ENCODE peak calls at places on chromosomes 7 and 10, in five cellular contexts. One of them, this sample, is unnamed. For H3K4me1, the result is how much of the 10 kb centered on the place peaks cover.

GRCh38 chr7:29408841-29409243 is 154.8 kb upstream of the PRR15 start:
- DNase-seq in IMR-90: peak
- DNase-seq in HCT116: peak
- DNase-seq in K562: peak
- DNase-seq in PC-3: peak
- DNase-seq in this sample: peak

GRCh38 chr10:111872591-111872990 is 311.0 kb downstream of the GPAM start:
- DNase-seq in IMR-90: no peak
- DNase-seq in HCT116: no peak
- DNase-seq in K562: no peak
- DNase-seq in PC-3: no peak
- DNase-seq in this sample: peak

GRCh38 chr7:29288534-29289091 is 94.0 kb downstream of the CHN2 start:
- DNase-seq in IMR-90: no peak
- DNase-seq in HCT116: no peak
- DNase-seq in K562: no peak
- DNase-seq in PC-3: no peak
- DNase-seq in this sample: no peak

GRCh38 chr10:35606423-35606822 is 1.3 kb downstream of the GJD4 start:
- DNase-seq in IMR-90: peak
- DNase-seq in HCT116: no peak
- DNase-seq in K562: no peak
- DNase-seq in PC-3: peak
- DNase-seq in this sample: no peak

GRCh38 chr7:1535100-1535458 is 4.6 kb downstream of the MAFK start:
- DNase-seq in IMR-90: no peak
- DNase-seq in HCT116: no peak
- DNase-seq in K562: no peak
- DNase-seq in PC-3: no peak
- DNase-seq in this sample: no peak

GRCh38 chr10:77070317-77070716 is 567.3 kb downstream of the KCNMA1 start:
- DNase-seq in IMR-90: no peak
- DNase-seq in HCT116: no peak
- DNase-seq in K562: no peak
- DNase-seq in PC-3: no peak
- DNase-seq in this sample: no peak

GRCh38 chr10:130109796-130110235 is 814 bp downstream of the C10orf143 start:
- DNase-seq in IMR-90: peak
- DNase-seq in HCT116: peak
- DNase-seq in K562: peak
- DNase-seq in PC-3: peak
- DNase-seq in this sample: peak

GRCh38 chr10:86520871-86521619 is 547 bp downstream of the WAPL start:
- DNase-seq in IMR-90: peak
- DNase-seq in HCT116: peak
- DNase-seq in K562: peak
- DNase-seq in PC-3: peak
- DNase-seq in this sample: peak

GRCh38 chr7:97001221-97001620 is 4.1 kb upstream of the DLX6 start:
- DNase-seq in IMR-90: no peak
- DNase-seq in HCT116: no peak
- DNase-seq in K562: no peak
- DNase-seq in PC-3: no peak
- DNase-seq in this sample: no peak

GRCh38 chr7:20799566-20800377 is 13.1 kb upstream of the SP8 start:
- DNase-seq in IMR-90: no peak
- DNase-seq in HCT116: no peak
- DNase-seq in K562: no peak
- DNase-seq in PC-3: no peak
- DNase-seq in this sample: no peak

GRCh38 chr10:78436223-78436575 is 402.5 kb downstream of the RPS24 start:
- DNase-seq in IMR-90: no peak
- DNase-seq in HCT116: no peak
- DNase-seq in K562: no peak
- DNase-seq in PC-3: no peak
- DNase-seq in this sample: no peak

GRCh38 chr10:79315602-79315920 is 31.7 kb upstream of the PPIF start:
- DNase-seq in IMR-90: no peak
- DNase-seq in HCT116: no peak
- DNase-seq in K562: no peak
- DNase-seq in PC-3: no peak
- DNase-seq in this sample: no peak

GRCh38 chr7:149624006-149624405 is 126.4 kb upstream of the ZNF746 start:
- DNase-seq in IMR-90: peak
- DNase-seq in HCT116: no peak
- DNase-seq in K562: no peak
- DNase-seq in PC-3: peak
- DNase-seq in this sample: peak

GRCh38 chr10:15035385-15036301 is 8.1 kb upstream of the OLAH start:
- DNase-seq in IMR-90: peak
- DNase-seq in HCT116: no peak
- DNase-seq in K562: peak
- DNase-seq in PC-3: peak
- DNase-seq in this sample: no peak

DNA sequence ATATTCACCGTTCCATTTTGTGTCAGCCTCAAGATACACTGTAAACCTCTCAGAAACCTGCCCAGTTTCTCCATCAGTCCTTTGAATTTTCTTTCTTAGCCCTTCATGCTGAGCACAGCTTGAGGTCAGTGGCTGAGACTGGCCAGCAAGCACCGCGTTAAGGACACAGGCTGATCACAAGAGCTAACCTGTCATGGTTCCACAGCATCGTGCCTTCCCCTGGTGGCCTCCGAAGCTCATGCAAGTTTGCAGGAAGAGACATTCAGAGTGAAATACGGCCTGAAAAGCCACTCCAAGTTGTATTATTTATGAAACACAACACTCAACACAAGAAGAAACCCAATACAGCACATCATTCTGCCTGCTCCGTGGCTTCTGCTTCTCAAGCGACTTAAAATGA is 57.0 kb upstream of the PFKP start:
- DNase-seq in IMR-90: no peak
- DNase-seq in HCT116: no peak
- DNase-seq in K562: no peak
- DNase-seq in PC-3: no peak
- DNase-seq in this sample: no peak
- H2AFZ ChIP-seq in IMR-90: no peak
- H2AFZ ChIP-seq in HCT116: no peak
- H2AFZ ChIP-seq in K562: no peak
- H2AFZ ChIP-seq in PC-3: no peak
- H2AFZ ChIP-seq in this sample: no peak

GRCh38 chr7:2758673-2759603 is 70.9 kb downstream of the AMZ1 start:
- DNase-seq in IMR-90: no peak
- DNase-seq in HCT116: no peak
- DNase-seq in K562: no peak
- DNase-seq in PC-3: no peak
- DNase-seq in this sample: no peak
- H3K27ac ChIP-seq in IMR-90: peak
- H3K27ac ChIP-seq in HCT116: peak
- H3K27ac ChIP-seq in K562: peak
- H3K27ac ChIP-seq in PC-3: peak
- H3K27ac ChIP-seq in this sample: peak

GRCh38 chr10:131933695-131934086 is 32.9 kb downstream of the PPP2R2D start:
- DNase-seq in IMR-90: no peak
- DNase-seq in HCT116: no peak
- DNase-seq in K562: no peak
- DNase-seq in PC-3: no peak
- DNase-seq in this sample: no peak

GRCh38 chr10:131934769-131935168 is 34.0 kb downstream of the PPP2R2D start:
- DNase-seq in IMR-90: no peak
- DNase-seq in HCT116: no peak
- DNase-seq in K562: no peak
- DNase-seq in PC-3: no peak
- DNase-seq in this sample: no peak

GRCh38 chr10:131935260-131935659 is 34.5 kb downstream of the PPP2R2D start:
- DNase-seq in IMR-90: no peak
- DNase-seq in HCT116: no peak
- DNase-seq in K562: no peak
- DNase-seq in PC-3: no peak
- DNase-seq in this sample: no peak

GRCh38 chr10:131931981-131932380 is 31.2 kb downstream of the PPP2R2D start:
- DNase-seq in IMR-90: no peak
- DNase-seq in HCT116: no peak
- DNase-seq in K562: no peak
- DNase-seq in PC-3: no peak
- DNase-seq in this sample: no peak

DNA sequence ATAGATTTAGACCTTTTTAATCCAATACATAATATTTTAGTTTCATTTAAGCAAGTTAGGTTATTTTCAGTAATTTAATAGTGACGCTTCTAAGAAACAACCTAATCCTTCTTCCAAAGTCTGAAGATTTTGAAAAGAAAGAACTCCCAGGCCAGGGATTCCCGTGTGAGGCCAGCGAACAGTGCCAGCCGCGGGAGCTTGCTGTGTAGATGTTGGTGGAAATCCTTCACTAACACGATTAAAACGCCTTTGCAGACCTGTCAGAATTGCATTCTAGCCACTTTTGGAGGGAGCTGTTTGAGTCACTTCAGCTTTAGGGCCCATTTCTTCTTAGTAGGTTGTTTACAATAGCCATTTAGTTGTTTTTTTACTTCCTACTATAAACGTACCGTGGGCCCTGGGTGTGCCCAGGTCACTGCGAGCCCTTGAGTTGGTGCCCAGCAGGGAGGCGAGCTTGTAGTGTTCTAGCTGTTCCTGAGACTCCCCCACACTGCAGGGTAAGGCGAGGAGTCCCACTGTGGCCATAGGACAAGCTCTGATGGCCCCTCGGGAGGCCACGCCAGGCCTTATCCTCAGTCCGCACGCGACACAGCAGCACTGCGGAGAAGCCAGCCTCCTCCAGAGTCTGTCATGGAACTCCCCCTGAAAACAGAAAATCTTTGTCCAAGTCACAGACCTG is 32.3 kb downstream of the PPP2R2D start:
- DNase-seq in IMR-90: no peak
- DNase-seq in HCT116: no peak
- DNase-seq in K562: no peak
- DNase-seq in PC-3: no peak
- DNase-seq in this sample: no peak
- H3K4me1 ChIP-seq in IMR-90: under half
- H3K4me1 ChIP-seq in HCT116: under half
- H3K4me1 ChIP-seq in K562: under half
- H3K4me1 ChIP-seq in PC-3: under half
- H3K4me1 ChIP-seq in this sample: under half

GRCh38 chr7:99394188-99394502 is 14.3 kb downstream of the PDAP1 start:
- DNase-seq in IMR-90: no peak
- DNase-seq in HCT116: no peak
- DNase-seq in K562: no peak
- DNase-seq in PC-3: no peak
- DNase-seq in this sample: no peak

GRCh38 chr7:99390941-99391602 is 16.5 kb downstream of the ARPC1B start:
- DNase-seq in IMR-90: no peak
- DNase-seq in HCT116: no peak
- DNase-seq in K562: no peak
- DNase-seq in PC-3: no peak
- DNase-seq in this sample: no peak

GRCh38 chr7:99392659-99393362 is 15.6 kb downstream of the PDAP1 start:
- DNase-seq in IMR-90: no peak
- DNase-seq in HCT116: no peak
- DNase-seq in K562: peak
- DNase-seq in PC-3: no peak
- DNase-seq in this sample: no peak

GRCh38 chr7:99393363-99394187 is 14.8 kb downstream of the PDAP1 start:
- DNase-seq in IMR-90: no peak
- DNase-seq in HCT116: no peak
- DNase-seq in K562: peak
- DNase-seq in PC-3: no peak
- DNase-seq in this sample: no peak

GRCh38 chr7:99392046-99392445 is 16.4 kb downstream of the PDAP1 start:
- DNase-seq in IMR-90: no peak
- DNase-seq in HCT116: no peak
- DNase-seq in K562: no peak
- DNase-seq in PC-3: no peak
- DNase-seq in this sample: no peak
- H2AFZ ChIP-seq in IMR-90: no peak
- H2AFZ ChIP-seq in HCT116: no peak
- H2AFZ ChIP-seq in K562: no peak
- H2AFZ ChIP-seq in PC-3: no peak
- H2AFZ ChIP-seq in this sample: no peak

GRCh38 chr10:69449841-69450240 is 1.4 kb upstream of the TSPAN15 start:
- DNase-seq in IMR-90: peak
- DNase-seq in HCT116: peak
- DNase-seq in K562: peak
- DNase-seq in PC-3: peak
- DNase-seq in this sample: no peak

GRCh38 chr10:69451209-69451783 is at the start of gene TSPAN15:
- DNase-seq in IMR-90: peak
- DNase-seq in HCT116: peak
- DNase-seq in K562: peak
- DNase-seq in PC-3: peak
- DNase-seq in this sample: peak

GRCh38 chr10:69452676-69453415 is 1.6 kb downstream of the TSPAN15 start:
- DNase-seq in IMR-90: no peak
- DNase-seq in HCT116: no peak
- DNase-seq in K562: no peak
- DNase-seq in PC-3: peak
- DNase-seq in this sample: no peak

GRCh38 chr10:69453759-69454158 is 2.5 kb downstream of the TSPAN15 start:
- DNase-seq in IMR-90: no peak
- DNase-seq in HCT116: no peak
- DNase-seq in K562: no peak
- DNase-seq in PC-3: peak
- DNase-seq in this sample: no peak

GRCh38 chr10:69451784-69452251 is 553 bp downstream of the TSPAN15 start:
- DNase-seq in IMR-90: no peak
- DNase-seq in HCT116: no peak
- DNase-seq in K562: no peak
- DNase-seq in PC-3: peak
- DNase-seq in this sample: peak
- H3K27ac ChIP-seq in IMR-90: no peak
- H3K27ac ChIP-seq in HCT116: peak
- H3K27ac ChIP-seq in K562: no peak
- H3K27ac ChIP-seq in PC-3: peak
- H3K27ac ChIP-seq in this sample: no peak

GRCh38 chr10:66242885-66243284 is 683.0 kb upstream of the LRRTM3 start:
- DNase-seq in IMR-90: no peak
- DNase-seq in HCT116: no peak
- DNase-seq in K562: no peak
- DNase-seq in PC-3: no peak
- DNase-seq in this sample: no peak

GRCh38 chr10:66244953-66245352 is 680.9 kb upstream of the LRRTM3 start:
- DNase-seq in IMR-90: no peak
- DNase-seq in HCT116: no peak
- DNase-seq in K562: no peak
- DNase-seq in PC-3: no peak
- DNase-seq in this sample: no peak

GRCh38 chr10:66246177-66246576 is 679.7 kb upstream of the LRRTM3 start:
- DNase-seq in IMR-90: no peak
- DNase-seq in HCT116: no peak
- DNase-seq in K562: no peak
- DNase-seq in PC-3: no peak
- DNase-seq in this sample: no peak
- H3K4me1 ChIP-seq in IMR-90: under half
- H3K4me1 ChIP-seq in HCT116: under half
- H3K4me1 ChIP-seq in K562: under half
- H3K4me1 ChIP-seq in PC-3: under half
- H3K4me1 ChIP-seq in this sample: under half